ENCODE peak calls at places on chromosomes 7 and 10, in ten cellular contexts. One of them, this sample, is unnamed.

GRCh38 chr7:41029072-41029492 is 673.8 kb downstream of the INHBA start:
- DNase-seq in PC-9: peak; percentile 84
- DNase-seq in transverse colon: no peak
- DNase-seq in activated gamma-delta T cell: no peak
- DNase-seq in A549: peak; percentile 62
- DNase-seq in activated CD8-positive, alpha-beta memory T cell treated with anti-CD3 and anti-CD28 coated beads, Interleukin-2, amount 50 U/mL, for 48 hours: no peak
- DNase-seq in HT-29: no peak
- DNase-seq in NCI-H2029: no peak
- DNase-seq in GM23338: no peak
- DNase-seq in neuronal stem cell: no peak
- DNase-seq in this sample: no peak

GRCh38 chr10:107740962-107741690 is 576.6 kb upstream of the SORCS1 start:
- DNase-seq in PC-9: no peak
- DNase-seq in transverse colon: no peak
- DNase-seq in activated gamma-delta T cell: no peak
- DNase-seq in A549: no peak
- DNase-seq in activated CD8-positive, alpha-beta memory T cell treated with anti-CD3 and anti-CD28 coated beads, Interleukin-2, amount 50 U/mL, for 48 hours: no peak
- DNase-seq in HT-29: no peak
- DNase-seq in NCI-H2029: no peak
- DNase-seq in GM23338: no peak
- DNase-seq in neuronal stem cell: no peak
- DNase-seq in this sample: no peak

GRCh38 chr7:95126053-95126709 is 198.2 kb downstream of the PON1 start:
- DNase-seq in PC-9: no peak
- DNase-seq in transverse colon: no peak
- DNase-seq in activated gamma-delta T cell: no peak
- DNase-seq in A549: no peak
- DNase-seq in activated CD8-positive, alpha-beta memory T cell treated with anti-CD3 and anti-CD28 coated beads, Interleukin-2, amount 50 U/mL, for 48 hours: no peak
- DNase-seq in HT-29: no peak
- DNase-seq in NCI-H2029: peak; percentile 3
- DNase-seq in GM23338: no peak
- DNase-seq in neuronal stem cell: no peak
- DNase-seq in this sample: no peak

GRCh38 chr10:59435707-59436106 is 73.4 kb upstream of the FAM13C start:
- DNase-seq in PC-9: no peak
- DNase-seq in transverse colon: no peak
- DNase-seq in activated gamma-delta T cell: no peak
- DNase-seq in A549: no peak
- DNase-seq in activated CD8-positive, alpha-beta memory T cell treated with anti-CD3 and anti-CD28 coated beads, Interleukin-2, amount 50 U/mL, for 48 hours: no peak
- DNase-seq in HT-29: no peak
- DNase-seq in NCI-H2029: no peak
- DNase-seq in GM23338: peak; percentile 4
- DNase-seq in neuronal stem cell: peak; percentile 8
- DNase-seq in this sample: no peak

GRCh38 chr7:103824251-103824650 is 165.2 kb downstream of the RELN start:
- DNase-seq in PC-9: no peak
- DNase-seq in transverse colon: no peak
- DNase-seq in activated gamma-delta T cell: no peak
- DNase-seq in A549: no peak
- DNase-seq in activated CD8-positive, alpha-beta memory T cell treated with anti-CD3 and anti-CD28 coated beads, Interleukin-2, amount 50 U/mL, for 48 hours: no peak
- DNase-seq in HT-29: no peak
- DNase-seq in NCI-H2029: no peak
- DNase-seq in GM23338: no peak
- DNase-seq in neuronal stem cell: no peak
- DNase-seq in this sample: no peak

GRCh38 chr10:120262857-120263547 is 194.0 kb upstream of the PLPP4 start:
- DNase-seq in PC-9: no peak
- DNase-seq in transverse colon: no peak
- DNase-seq in activated gamma-delta T cell: no peak
- DNase-seq in A549: no peak
- DNase-seq in activated CD8-positive, alpha-beta memory T cell treated with anti-CD3 and anti-CD28 coated beads, Interleukin-2, amount 50 U/mL, for 48 hours: no peak
- DNase-seq in HT-29: no peak
- DNase-seq in NCI-H2029: no peak
- DNase-seq in GM23338: no peak
- DNase-seq in neuronal stem cell: no peak
- DNase-seq in this sample: no peak

GRCh38 chr10:22712246-22712958 is 2.0 kb downstream of the PIP4K2A start:
- DNase-seq in PC-9: no peak
- DNase-seq in transverse colon: no peak
- DNase-seq in activated gamma-delta T cell: no peak
- DNase-seq in A549: no peak
- DNase-seq in activated CD8-positive, alpha-beta memory T cell treated with anti-CD3 and anti-CD28 coated beads, Interleukin-2, amount 50 U/mL, for 48 hours: no peak
- DNase-seq in HT-29: peak; percentile 5
- DNase-seq in NCI-H2029: no peak
- DNase-seq in GM23338: no peak
- DNase-seq in neuronal stem cell: no peak
- DNase-seq in this sample: no peak

GRCh38 chr10:57846307-57847065 is 421.2 kb downstream of the IPMK start:
- DNase-seq in PC-9: no peak
- DNase-seq in transverse colon: no peak
- DNase-seq in activated gamma-delta T cell: no peak
- DNase-seq in A549: no peak
- DNase-seq in activated CD8-positive, alpha-beta memory T cell treated with anti-CD3 and anti-CD28 coated beads, Interleukin-2, amount 50 U/mL, for 48 hours: no peak
- DNase-seq in HT-29: no peak
- DNase-seq in NCI-H2029: no peak
- DNase-seq in GM23338: no peak
- DNase-seq in neuronal stem cell: no peak
- DNase-seq in this sample: no peak

This sample was measured in CD4-positive, alpha-beta T cell.